ENCODE peak calls at places on chromosomes 6 and 20, in ten cellular contexts. E, L, I, N, F, W, K, C, Y and P are unnamed samples. For H3K36me3, the result is how much of the 10 kb centered on the place peaks cover.

GRCh38 chr6:143575440-143575839 is 63.9 kb upstream of the FUCA2 start:
- DNase-seq in F (peak), N (peak), E (no peak), K (peak), Y (no peak), C (no peak), W (peak), L (no peak), I (peak), P (peak)

GRCh38 chr6:15444881-15445280 is 199.0 kb downstream of the JARID2 start:
- DNase-seq in L (no peak), Y (no peak), N (peak), K (no peak), F (peak), W (no peak), E (no peak), I (no peak), C (no peak), P (no peak)

GRCh38 chr6:113654396-113654795 is 202.7 kb upstream of the MARCKS start:
- DNase-seq in Y (peak), K (no peak), W (no peak), I (peak), N (peak), E (no peak), L (peak), F (peak), C (peak), P (no peak)

GRCh38 chr20:4289875-4290274 is 274.5 kb upstream of the RNF24 start:
- DNase-seq in K (no peak), I (no peak), C (no peak), N (peak), F (peak), Y (no peak), W (no peak), E (no peak), L (no peak), P (no peak)

GRCh38 chr6:143018955-143019354 is 41.7 kb upstream of the AIG1 start:
- DNase-seq in F (no peak), N (no peak), L (no peak), Y (no peak), C (no peak), E (no peak), I (peak), K (no peak), W (no peak), P (no peak)

GRCh38 chr6:167733740-167734661 is 92.7 kb upstream of the AFDN start:
- DNase-seq in C (no peak), E (no peak), Y (no peak), W (no peak), F (no peak), N (no peak), L (no peak), I (peak), K (no peak), P (no peak)

GRCh38 chr6:5080574-5080973 is 4.6 kb upstream of the PPP1R3G start:
- DNase-seq in L (no peak), E (no peak), F (no peak), Y (no peak), K (no peak), W (no peak), C (no peak), N (no peak), I (no peak), P (no peak)

GRCh38 chr6:134746125-134746524 is 203.8 kb downstream of the ALDH8A1 start:
- DNase-seq in E (no peak), K (no peak), N (no peak), F (peak), Y (no peak), W (no peak), C (no peak), L (no peak), I (no peak), P (no peak)

DNA sequence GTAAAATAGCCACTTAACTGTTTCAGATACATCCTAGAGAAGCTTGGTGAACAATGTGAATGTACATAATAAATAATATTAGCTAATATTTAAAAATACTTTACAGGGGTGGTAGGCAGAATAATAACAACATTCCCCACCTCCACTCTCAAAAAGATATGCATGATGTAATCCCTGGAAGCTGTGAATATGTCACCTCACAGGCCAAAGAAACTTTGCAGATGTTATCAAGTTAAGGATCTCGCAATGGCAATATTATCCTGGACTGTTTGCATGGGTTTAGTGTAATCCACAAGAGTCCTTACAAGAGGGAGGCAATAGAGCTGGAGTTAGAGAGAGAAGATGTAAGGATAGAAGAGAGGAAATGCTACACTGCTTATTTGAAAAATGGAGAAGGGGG is 7.0 kb upstream of the PTPRK start:
- DNase-seq in I (no peak), F (no peak), N (no peak), L (no peak), K (no peak), E (no peak), C (no peak), Y (no peak), W (no peak), P (no peak)
- H3K27ac ChIP-seq in I (no peak), F (no peak), N (no peak), L (no peak), K (no peak), E (no peak), C (no peak), Y (no peak), W (no peak), P (no peak)

GRCh38 chr20:62136283-62137091 is 6.7 kb downstream of the PSMA7 start:
- DNase-seq in W (peak), L (no peak), N (peak), F (peak), I (peak), E (no peak), K (peak), Y (peak), C (no peak), P (peak)
- H3K36me3 ChIP-seq in W (under half), L (half or more), N (half or more), F (half or more), I (half or more), E (half or more), K (half or more), Y (half or more), C (under half), P (half or more)

GRCh38 chr20:1562622-1563021 is 5.1 kb upstream of the SIRPD start:
- DNase-seq in L (no peak), Y (no peak), W (no peak), N (peak), F (no peak), E (no peak), C (no peak), K (no peak), I (no peak), P (no peak)

GRCh38 chr20:1566701-1567100 is 9.2 kb upstream of the SIRPD start:
- DNase-seq in C (no peak), L (no peak), E (no peak), N (peak), Y (no peak), F (no peak), K (no peak), I (peak), W (no peak), P (no peak)

GRCh38 chr20:1567392-1568165 is 10.1 kb upstream of the SIRPD start:
- DNase-seq in C (no peak), I (peak), W (no peak), Y (no peak), N (peak), F (peak), E (no peak), K (no peak), L (no peak), P (no peak)

GRCh38 chr20:1568166-1568490 is 10.6 kb upstream of the SIRPD start:
- DNase-seq in C (no peak), L (no peak), N (peak), I (no peak), Y (no peak), F (no peak), E (no peak), K (no peak), W (no peak), P (no peak)

DNA sequence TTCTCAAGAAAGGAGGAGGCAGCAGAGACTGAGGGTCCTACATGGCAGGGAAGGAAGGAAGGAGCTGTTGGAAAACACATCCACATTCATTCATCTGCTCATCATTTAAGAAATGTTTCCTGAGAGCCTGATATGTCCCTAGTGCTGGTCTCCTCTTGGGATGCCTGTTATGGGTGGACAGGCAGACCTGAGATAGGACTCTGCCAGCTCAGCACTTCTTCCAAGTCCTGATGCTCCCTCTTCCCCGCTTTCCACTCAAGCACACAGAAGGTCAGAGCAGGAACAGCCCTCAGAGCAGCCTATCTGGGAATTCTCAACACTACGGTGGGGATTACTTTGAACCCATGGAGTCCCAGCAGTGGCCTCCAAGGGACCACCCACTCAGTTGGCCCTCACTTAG is 8.0 kb upstream of the SIRPD start:
- DNase-seq in K (no peak), I (no peak), F (no peak), N (peak), L (no peak), C (no peak), E (no peak), W (no peak), Y (no peak), P (no peak)
- H3K27ac ChIP-seq in K (no peak), I (no peak), F (no peak), N (peak), L (no peak), C (no peak), E (no peak), W (no peak), Y (no peak), P (no peak)

DNA sequence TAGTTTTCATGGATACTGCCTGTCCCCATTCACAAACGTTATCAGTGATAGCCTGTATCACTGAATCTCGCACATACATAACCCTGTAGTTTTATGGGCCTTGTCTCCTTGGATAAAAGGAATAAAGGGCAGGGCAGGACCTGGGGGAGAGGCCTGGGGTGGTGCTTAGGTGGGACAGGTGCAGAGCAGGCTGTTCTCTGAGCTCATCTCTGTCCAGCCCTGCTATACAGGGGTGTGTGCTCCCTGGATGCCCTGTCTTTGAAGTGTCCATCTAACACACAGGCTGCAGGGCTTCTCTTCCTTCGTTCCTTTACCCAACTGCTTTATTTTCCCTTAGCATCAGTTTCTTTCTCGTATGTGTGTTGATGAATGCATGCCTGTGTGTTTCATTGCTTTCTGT is 26.4 kb downstream of the BRPF3 start:
- DNase-seq in Y (no peak), W (peak), C (no peak), K (no peak), L (no peak), F (no peak), E (no peak), I (no peak), N (no peak), P (no peak)
- H3K36me3 ChIP-seq in Y (half or more), W (under half), C (under half), K (under half), L (half or more), F (under half), E (half or more), I (half or more), N (under half), P (half or more)

GRCh38 chr6:138972226-138972665 is 15.8 kb downstream of the REPS1 start:
- DNase-seq in L (no peak), Y (no peak), C (no peak), E (no peak), K (no peak), W (no peak), I (peak), F (no peak), N (peak), P (no peak)
- H3K27ac ChIP-seq in L (peak), Y (peak), C (no peak), E (no peak), K (no peak), W (no peak), I (peak), F (no peak), N (peak), P (no peak)